ENCODE peak calls at places on chromosomes 2 and 18, in nine cellular contexts. A, V, F, H, Y, N, L, P and X are unnamed samples.

GRCh38 chr2:237060518-237061312 is 25.0 kb upstream of the COPS8 start:
- DNase-seq in N (peak), H (peak), Y (peak), A (peak), V (no peak), P (no peak), F (peak), L (peak), X (peak)

GRCh38 chr18:12803069-12803936 is 80.7 kb downstream of the PTPN2 start:
- DNase-seq in Y (no peak), P (no peak), H (no peak), F (no peak), N (no peak), A (no peak), L (no peak), V (no peak), X (no peak)

GRCh38 chr18:79598885-79599175 is 80.8 kb upstream of the CTDP1 start:
- DNase-seq in L (no peak), P (peak), A (no peak), F (no peak), V (no peak), Y (no peak), N (no peak), H (no peak), X (no peak)

GRCh38 chr18:26040051-26040656 is 50.3 kb downstream of the SS18 start:
- DNase-seq in L (no peak), P (no peak), A (no peak), N (peak), F (no peak), Y (no peak), V (no peak), H (no peak), X (no peak)

GRCh38 chr18:2146092-2146491 is 425.2 kb downstream of the METTL4 start:
- DNase-seq in F (no peak), P (no peak), V (no peak), A (no peak), N (no peak), H (no peak), Y (no peak), L (no peak), X (no peak)

GRCh38 chr18:59140287-59140885 is 702 bp downstream of the SEC11C start:
- DNase-seq in L (peak), F (peak), A (no peak), Y (no peak), V (peak), P (no peak), H (peak), N (peak), X (no peak)

GRCh38 chr2:232997749-232998665 is 15.0 kb downstream of the NGEF start:
- DNase-seq in F (no peak), P (peak), A (no peak), N (no peak), L (no peak), Y (no peak), V (no peak), H (no peak), X (peak)

GRCh38 chr2:23286765-23287155 is 98.2 kb upstream of the KLHL29 start:
- DNase-seq in F (peak), P (no peak), V (no peak), N (no peak), Y (peak), H (no peak), L (no peak), A (peak), X (peak)

GRCh38 chr2:183927367-183928355 is 670.7 kb upstream of the ZNF804A start:
- DNase-seq in F (peak), A (no peak), L (no peak), H (no peak), V (no peak), P (no peak), N (no peak), Y (no peak), X (no peak)

GRCh38 chr2:200679157-200679934 is 93.5 kb downstream of the AOX1 start:
- DNase-seq in H (no peak), Y (no peak), L (no peak), V (no peak), F (no peak), A (no peak), N (no peak), P (no peak), X (no peak)

GRCh38 chr2:157572725-157573124 is 55.9 kb downstream of the ACVR1C start:
- DNase-seq in N (no peak), F (no peak), A (no peak), P (no peak), H (peak), V (no peak), Y (no peak), L (no peak), X (no peak)

GRCh38 chr2:124804014-124804940 is 779.2 kb downstream of the CNTNAP5 start:
- DNase-seq in V (no peak), A (no peak), Y (no peak), H (peak), P (no peak), N (no peak), F (no peak), L (peak), X (no peak)

GRCh38 chr2:207122914-207123744 is 42.6 kb downstream of the KLF7 start:
- DNase-seq in H (no peak), P (no peak), L (peak), F (no peak), Y (no peak), V (no peak), A (no peak), N (peak), X (no peak)

GRCh38 chr2:157857881-157858280 is 18.2 kb downstream of the ACVR1 start:
- DNase-seq in V (no peak), H (no peak), F (no peak), A (no peak), L (no peak), P (no peak), Y (no peak), N (no peak), X (no peak)

GRCh38 chr2:233449921-233450853 is 95.9 kb downstream of the DGKD start:
- DNase-seq in F (no peak), N (no peak), H (no peak), L (no peak), Y (no peak), V (no peak), A (no peak), P (peak), X (no peak)

GRCh38 chr2:219175928-219176817 is 552 bp downstream of the CNPPD1 start:
- DNase-seq in L (peak), H (peak), F (peak), V (no peak), A (peak), Y (peak), N (peak), P (peak), X (peak)

GRCh38 chr2:82007051-82007664 is 1702.6 kb upstream of the LRRTM1 start:
- DNase-seq in Y (no peak), A (no peak), L (no peak), P (no peak), H (no peak), V (no peak), F (no peak), N (no peak), X (no peak)

GRCh38 chr2:135744761-135745314 is 3.2 kb downstream of the UBXN4 start:
- DNase-seq in A (no peak), P (peak), Y (no peak), L (peak), N (peak), H (peak), V (no peak), F (peak), X (no peak)

GRCh38 chr2:128280901-128281321 is 37.8 kb downstream of the HS6ST1 start:
- DNase-seq in Y (peak), F (no peak), V (no peak), P (peak), N (no peak), H (no peak), A (peak), L (no peak), X (no peak)

GRCh38 chr2:128279786-128280701 is 38.6 kb downstream of the HS6ST1 start:
- DNase-seq in N (no peak), V (no peak), F (no peak), Y (peak), L (no peak), H (no peak), P (peak), A (peak), X (no peak)

GRCh38 chr2:128276878-128277675 is 41.6 kb downstream of the HS6ST1 start:
- DNase-seq in Y (peak), L (no peak), N (no peak), A (peak), H (no peak), P (peak), V (no peak), F (no peak), X (no peak)

GRCh38 chr2:128277961-128278681 is 40.5 kb downstream of the HS6ST1 start:
- DNase-seq in P (peak), N (no peak), Y (peak), A (peak), V (no peak), H (peak), L (no peak), F (no peak), X (no peak)

DNA sequence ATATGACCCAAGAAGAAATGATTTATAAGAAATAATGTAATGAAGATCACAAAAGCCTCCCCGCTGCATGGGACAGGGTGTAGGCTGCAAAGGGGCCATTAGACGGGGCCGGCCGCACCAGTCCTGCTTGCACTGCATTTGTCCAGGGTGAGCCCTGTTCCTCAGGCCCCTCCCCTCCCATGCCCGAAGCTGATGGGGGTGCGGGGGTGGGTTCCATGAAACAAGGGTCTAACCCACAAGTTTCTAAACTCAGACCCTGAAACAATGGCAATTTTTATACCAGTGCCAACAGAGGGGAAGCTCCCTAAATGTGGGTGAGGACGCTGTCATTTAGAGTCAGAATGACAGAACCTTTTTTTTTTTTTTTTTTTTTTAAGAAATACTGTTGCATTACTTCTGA is 39.7 kb downstream of the HS6ST1 start:
- DNase-seq in H (no peak), N (no peak), L (no peak), Y (peak), P (peak), V (no peak), F (no peak), A (peak), X (no peak)
- H3K27ac ChIP-seq in H (no peak), N (no peak), L (no peak), Y (no peak), P (no peak), V (no peak), F (no peak), A (peak), X (no peak)

DNA sequence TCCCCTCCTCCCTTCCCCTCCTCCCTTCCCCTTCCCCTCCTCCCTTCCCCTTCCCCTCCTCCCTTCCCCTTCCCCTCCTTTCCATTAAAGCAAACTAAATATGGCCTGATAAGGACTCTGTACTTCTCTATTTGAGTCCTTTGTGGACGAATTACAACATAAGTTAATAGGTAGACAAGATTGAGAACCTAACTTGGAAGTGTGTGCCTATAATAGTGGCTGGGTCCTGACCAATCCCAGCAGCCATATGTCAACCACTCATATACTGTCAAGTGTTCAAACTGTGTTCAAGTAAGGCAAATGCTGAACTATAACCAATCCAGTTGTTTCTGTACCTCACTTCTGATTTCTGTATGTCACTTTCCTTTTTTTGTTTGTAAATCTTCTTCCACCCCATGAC is 97.1 kb upstream of the RBMS1 start:
- DNase-seq in N (peak), Y (no peak), F (no peak), H (no peak), V (no peak), A (no peak), L (no peak), P (no peak), X (no peak)
- H3K27ac ChIP-seq in N (no peak), Y (no peak), F (no peak), H (no peak), V (no peak), A (no peak), L (peak), P (no peak), X (no peak)

DNA sequence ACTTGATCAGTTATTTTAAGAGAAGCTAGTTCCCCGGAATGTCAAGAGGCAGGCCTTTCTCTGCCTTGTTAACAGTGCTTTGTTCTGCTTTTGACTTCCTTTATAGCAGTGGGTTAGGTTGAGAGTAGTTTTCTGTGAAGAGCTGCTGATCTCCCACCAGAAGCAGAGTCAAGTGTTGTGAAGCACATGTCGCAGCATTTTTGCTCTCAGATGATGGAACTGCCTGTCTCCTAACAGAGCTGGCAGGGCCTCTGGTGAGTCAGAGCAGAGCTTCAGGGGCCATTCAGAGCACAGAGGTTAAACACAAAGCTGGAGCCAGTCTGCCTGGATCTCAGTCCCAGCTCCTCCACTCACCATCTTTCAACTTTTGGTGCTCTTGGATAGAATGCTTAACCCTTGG is 871.9 kb downstream of the SLC4A3 start:
- DNase-seq in A (no peak), H (no peak), P (no peak), Y (peak), L (no peak), N (no peak), V (no peak), F (peak), X (peak)
- H3K27ac ChIP-seq in A (no peak), H (no peak), P (no peak), Y (peak), L (no peak), N (no peak), V (no peak), F (no peak), X (peak)

DNA sequence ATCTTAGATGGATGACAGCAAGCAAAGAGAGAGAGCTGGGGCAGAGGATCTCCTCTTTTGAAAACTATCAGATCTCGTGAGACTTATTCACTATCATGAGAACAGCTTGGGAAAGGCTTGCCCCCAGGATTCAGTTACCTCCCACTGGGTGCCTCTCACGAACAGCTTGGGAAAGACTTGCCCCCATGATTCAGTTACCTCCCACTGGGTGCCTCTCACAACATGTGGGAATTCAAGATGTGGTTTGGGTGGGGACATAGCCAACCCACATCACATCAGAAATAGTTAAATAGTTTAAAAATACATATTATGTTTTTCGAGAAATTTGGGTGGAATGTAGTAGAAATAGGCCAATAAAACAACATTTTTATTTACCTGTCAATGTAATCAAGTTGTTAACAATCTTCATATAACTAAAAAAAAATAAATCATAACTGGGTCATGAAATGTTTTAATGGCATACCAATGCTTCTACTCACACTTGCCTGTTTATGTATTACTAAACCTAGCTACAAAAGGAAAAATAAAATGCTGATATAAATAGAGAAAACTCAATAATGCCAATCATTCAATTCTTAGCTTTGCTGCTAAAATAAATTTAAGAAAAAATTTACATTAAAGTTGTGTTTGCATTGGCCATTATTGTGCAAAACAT is 608.9 kb downstream of the SUCLG1 start:
- DNase-seq in N (no peak), V (no peak), A (no peak), F (peak), L (no peak), P (no peak), Y (no peak), H (no peak), X (no peak)
- H3K27ac ChIP-seq in N (no peak), V (no peak), A (no peak), F (no peak), L (no peak), P (no peak), Y (no peak), H (no peak), X (no peak)

DNA sequence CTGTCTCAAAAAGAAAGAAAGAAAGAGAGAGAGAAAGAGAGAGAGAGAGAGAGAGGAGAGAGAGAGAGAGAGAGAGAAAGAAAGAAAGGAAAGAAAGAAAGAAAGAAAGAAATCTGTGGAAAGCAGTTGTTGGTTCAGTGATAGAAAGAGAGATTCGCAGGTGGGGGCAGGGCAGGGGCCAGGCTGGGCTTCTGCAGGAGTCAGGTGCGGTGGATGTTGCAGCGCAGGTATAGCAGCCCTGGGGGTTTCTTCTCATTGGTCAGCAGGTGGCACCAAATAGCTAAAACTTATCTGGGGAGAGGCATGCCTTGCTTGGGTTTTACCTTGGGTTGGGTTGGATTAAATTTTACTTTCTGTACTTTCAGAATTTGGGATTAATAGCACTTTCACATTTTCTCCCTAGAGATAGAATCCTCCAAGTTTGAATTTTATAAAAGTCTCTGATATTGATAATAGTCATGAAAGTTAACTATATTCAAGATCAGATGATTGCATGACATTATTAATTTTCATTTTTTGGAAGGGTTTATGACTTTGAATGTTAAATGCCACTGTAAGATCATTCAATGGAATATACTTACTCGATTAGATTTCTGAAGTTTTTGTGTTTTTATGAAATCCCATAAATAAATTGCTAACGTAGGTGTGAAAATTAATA is 66.6 kb downstream of the SPTBN1 start:
- DNase-seq in A (peak), F (peak), Y (no peak), V (peak), H (peak), N (peak), P (peak), L (peak), X (no peak)
- H3K27ac ChIP-seq in A (peak), F (no peak), Y (no peak), V (no peak), H (no peak), N (no peak), P (no peak), L (no peak), X (no peak)

DNA sequence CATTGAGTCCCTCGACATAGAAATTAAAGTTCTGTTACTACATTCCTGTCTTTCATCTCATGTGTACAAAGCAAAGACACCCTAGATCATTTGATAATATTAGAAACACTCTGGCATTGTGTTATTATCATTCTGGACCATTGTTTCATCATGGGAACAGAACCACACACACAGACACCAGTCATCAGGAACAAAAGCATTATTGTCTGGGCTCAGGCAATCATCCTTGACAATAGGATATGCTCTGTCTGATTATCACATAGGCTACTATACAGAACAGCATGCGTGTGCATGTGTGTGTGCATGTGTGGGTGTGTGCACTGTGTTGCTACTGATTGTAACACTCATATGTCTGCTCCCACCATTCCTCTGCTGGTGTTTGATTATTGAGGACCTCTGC is 242.5 kb downstream of the SH3BP4 start:
- DNase-seq in F (no peak), P (no peak), N (no peak), A (no peak), Y (no peak), V (no peak), H (no peak), L (no peak), X (peak)
- H3K27ac ChIP-seq in F (no peak), P (no peak), N (no peak), A (no peak), Y (no peak), V (no peak), H (no peak), L (no peak), X (no peak)

GRCh38 chr2:74426181-74426758 is 4.7 kb downstream of the WDR54 start:
- DNase-seq in N (no peak), V (no peak), F (no peak), Y (no peak), P (peak), H (no peak), A (no peak), L (no peak), X (no peak)

GRCh38 chr2:74429487-74430451 is 8.2 kb downstream of the WDR54 start:
- DNase-seq in H (peak), N (no peak), V (no peak), P (peak), Y (no peak), F (no peak), A (no peak), L (no peak), X (no peak)

GRCh38 chr2:74425523-74425922 is 4.0 kb downstream of the WDR54 start:
- DNase-seq in V (no peak), P (no peak), F (no peak), A (no peak), N (no peak), L (no peak), H (peak), Y (no peak), X (no peak)

GRCh38 chr2:74428675-74429074 is 7.1 kb downstream of the WDR54 start:
- DNase-seq in Y (no peak), F (no peak), N (no peak), A (no peak), V (no peak), P (peak), L (no peak), H (no peak), X (no peak)

DNA sequence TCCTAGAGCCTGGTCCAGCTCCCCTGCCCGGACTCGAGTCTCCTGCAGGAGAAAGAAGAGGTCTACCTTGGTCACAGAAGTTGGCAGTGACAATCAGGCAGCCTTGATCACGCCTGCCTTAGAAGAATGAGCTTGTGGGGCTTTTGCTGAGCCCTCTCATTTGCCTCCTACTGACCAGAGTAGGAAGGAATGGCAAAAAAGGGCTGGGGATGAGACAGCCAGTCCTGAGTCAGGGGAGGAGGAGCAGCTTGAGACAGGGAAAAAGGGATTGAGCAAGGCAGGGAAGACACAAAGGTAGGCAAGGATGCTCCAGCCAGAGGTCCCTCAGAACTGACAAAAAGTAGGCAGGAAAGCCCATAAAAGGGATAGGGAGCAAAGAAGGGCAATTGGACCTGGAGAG is 6.0 kb downstream of the WDR54 start:
- DNase-seq in V (no peak), H (no peak), P (peak), A (no peak), N (no peak), L (no peak), Y (no peak), F (no peak), X (no peak)
- H3K27ac ChIP-seq in V (no peak), H (no peak), P (no peak), A (no peak), N (no peak), L (no peak), Y (no peak), F (no peak), X (no peak)